ENCODE peak calls at places on chromosomes 13 and 19, in six cellular contexts. T is A549, Z is AG04449, C is pancreas, G is NCI-H1092, H is cardiac septum. R is an unnamed sample.

GRCh38 chr13:50236898-50237318 is 221.7 kb downstream of the KCNRG start:
- DNase-seq in T (no peak), Z (no peak), C (no peak), G (no peak), H (no peak), R (no peak)

GRCh38 chr19:16628183-16628983 is at the start of gene MED26:
- DNase-seq in T (peak; percentile 58), Z (peak; percentile 42), C (peak; percentile 91), G (peak; percentile 94), H (peak; percentile 99), R (peak; percentile 98)

GRCh38 chr19:7242601-7243258 is 51.5 kb downstream of the INSR start:
- DNase-seq in T (no peak), Z (peak; percentile 14), C (no peak), G (no peak), H (no peak), R (no peak)

GRCh38 chr19:13120817-13121216 is 2.8 kb downstream of the NACC1 start:
- DNase-seq in T (no peak), Z (no peak), C (no peak), G (no peak), H (no peak), R (no peak)

GRCh38 chr13:110817143-110817542 is 97.7 kb downstream of the ANKRD10 start:
- DNase-seq in T (no peak), Z (no peak), C (no peak), G (no peak), H (no peak), R (no peak)

GRCh38 chr19:46634656-46635218 is 1.3 kb downstream of the GNG8 start:
- DNase-seq in T (no peak), Z (no peak), C (no peak), G (no peak), H (no peak), R (no peak)

GRCh38 chr19:43425567-43426392 is 11.1 kb downstream of the TEX101 start:
- DNase-seq in T (no peak), Z (no peak), C (peak; percentile 60), G (peak; percentile 46), H (no peak), R (no peak)

GRCh38 chr13:35388979-35389378 is 87.5 kb downstream of the MAB21L1 start:
- DNase-seq in T (no peak), Z (no peak), C (no peak), G (no peak), H (no peak), R (no peak)

GRCh38 chr13:94291631-94292322 is 187.7 kb downstream of the DCT start:
- DNase-seq in T (no peak), Z (no peak), C (no peak), G (no peak), H (no peak), R (no peak)

GRCh38 chr13:65882810-65883209 is 1347.3 kb downstream of the PCDH9 start:
- DNase-seq in T (no peak), Z (no peak), C (no peak), G (no peak), H (no peak), R (no peak)

GRCh38 chr13:109576331-109576813 is 210.0 kb downstream of the IRS2 start:
- DNase-seq in T (peak; percentile 6), Z (no peak), C (no peak), G (no peak), H (no peak), R (no peak)